ENCODE peak calls at places on chromosomes 12 and 14, in four cellular contexts. D is stimulated activated CD8-positive, alpha-beta memory T cell treated with anti-CD3 and anti-CD28 coated beads, Interleukin-15, amount 100 ng/mL, for 24 hours; O is ELF-1; H is OCI-LY7. R is an unnamed sample.

GRCh38 chr14:100679707-100680438 is 46.8 kb upstream of the DLK1 start:
- DNase-seq in D (no peak), O (peak; percentile 84), H (no peak), R (no peak)

GRCh38 chr12:113822986-113823385 is 143.1 kb downstream of the RBM19 start:
- DNase-seq in D (no peak), O (no peak), H (no peak), R (no peak)

GRCh38 chr14:24145700-24146621 is at the start of gene PSME2:
- DNase-seq in D (no peak), O (peak; percentile 68), H (peak; percentile 52), R (no peak)

GRCh38 chr14:76808990-76809389 is 3.7 kb downstream of the ANGEL1 start:
- DNase-seq in D (no peak), O (no peak), H (no peak), R (no peak)

GRCh38 chr12:47264951-47265350 is 185.2 kb upstream of the AMIGO2 start:
- DNase-seq in D (no peak), O (no peak), H (no peak), R (no peak)

GRCh38 chr12:9064815-9065606 is 50.7 kb downstream of the A2M start:
- DNase-seq in D (no peak), O (peak; percentile 80), H (no peak), R (peak; percentile 38)

GRCh38 chr14:61547186-61548121 is 147.9 kb upstream of the HIF1A start:
- DNase-seq in D (no peak), O (peak; percentile 60), H (no peak), R (no peak)

GRCh38 chr12:65787056-65787855 is 37.0 kb upstream of the HMGA2 start:
- DNase-seq in D (no peak), O (no peak), H (no peak), R (no peak)

GRCh38 chr12:130715996-130716917 is at the start of gene RIMBP2:
- DNase-seq in D (no peak), O (peak; percentile 75), H (no peak), R (no peak)

GRCh38 chr14:87952307-87953094 is 40.5 kb downstream of the GALC start:
- DNase-seq in D (no peak), O (no peak), H (peak; percentile 20), R (no peak)

GRCh38 chr12:114321524-114321923 is 84.4 kb downstream of the TBX5 start:
- DNase-seq in D (no peak), O (no peak), H (no peak), R (no peak)

GRCh38 chr14:38255408-38255672 is 553 bp downstream of the CLEC14A start:
- DNase-seq in D (no peak), O (peak; percentile 53), H (no peak), R (no peak)

GRCh38 chr14:102870994-102871831 is 51.2 kb upstream of the AMN start:
- DNase-seq in D (no peak), O (no peak), H (no peak), R (no peak)

GRCh38 chr12:13784504-13784903 is 196.9 kb downstream of the GRIN2B start:
- DNase-seq in D (no peak), O (no peak), H (no peak), R (no peak)

GRCh38 chr14:33589334-33589733 is 361.5 kb downstream of the EGLN3 start:
- DNase-seq in D (no peak), O (no peak), H (no peak), R (no peak)

GRCh38 chr14:43894534-43894933 is 612.5 kb downstream of the FSCB start:
- DNase-seq in D (no peak), O (no peak), H (peak; percentile 43), R (no peak)

GRCh38 chr14:53836546-53836945 is 120.1 kb downstream of the BMP4 start:
- DNase-seq in D (no peak), O (no peak), H (no peak), R (no peak)

GRCh38 chr14:94127330-94127729 is 2.1 kb downstream of the IFI27L2 start:
- DNase-seq in D (no peak), O (no peak), H (no peak), R (no peak)

R was measured in GM13976.